ENCODE peak calls at places on chromosomes 2 and 18, in four cellular contexts. E, N, L and S are unnamed samples.

GRCh38 chr2:96423281-96423680 is 81.9 kb downstream of the NEURL3 start:
- DNase-seq in L (peak), E (no peak), N (no peak), S (no peak)

GRCh38 chr2:23618696-23619530 is 233.9 kb downstream of the KLHL29 start:
- DNase-seq in N (no peak), E (peak), L (peak), S (no peak)

GRCh38 chr18:48326901-48327675 is 82.1 kb downstream of the ZBTB7C start:
- DNase-seq in E (no peak), N (no peak), L (peak), S (peak)

GRCh38 chr2:198930170-198930569 is 527.6 kb downstream of the SATB2 start:
- DNase-seq in N (no peak), L (no peak), E (no peak), S (no peak)

GRCh38 chr2:136207030-136207623 is 89.2 kb upstream of the CXCR4 start:
- DNase-seq in E (no peak), L (no peak), N (peak), S (no peak)

GRCh38 chr2:171675810-171676345 is 11.4 kb upstream of the DYNC1I2 start:
- DNase-seq in E (no peak), N (no peak), L (no peak), S (no peak)

GRCh38 chr2:44275915-44276279 is 617 bp downstream of the SLC3A1 start:
- DNase-seq in E (peak), N (no peak), L (peak), S (peak)

GRCh38 chr2:241702155-241702404 is 241 bp downstream of the ING5 start:
- DNase-seq in L (no peak), E (peak), N (no peak), S (no peak)

GRCh38 chr2:197286805-197287595 is 23.6 kb downstream of the ANKRD44 start:
- DNase-seq in N (no peak), E (peak), L (peak), S (peak)

GRCh38 chr2:178767099-178768060 is 39.8 kb downstream of the TTN start:
- DNase-seq in E (no peak), N (no peak), L (no peak), S (no peak)

GRCh38 chr2:241135737-241136136 is 13.5 kb downstream of the PASK start:
- DNase-seq in N (no peak), L (no peak), E (no peak), S (no peak)

GRCh38 chr18:51290864-51291263 is 93.4 kb upstream of the MEX3C start:
- DNase-seq in N (no peak), E (no peak), L (peak), S (no peak)

GRCh38 chr2:73112026-73112912 is 479 bp downstream of the RAB11FIP5 start:
- DNase-seq in E (peak), N (peak), L (peak), S (peak)

GRCh38 chr2:217920879-217921603 is 81.8 kb downstream of the TNS1 start:
- DNase-seq in E (no peak), N (no peak), L (peak), S (no peak)

GRCh38 chr2:232979871-232980461 is 33.1 kb downstream of the NGEF start:
- DNase-seq in E (peak), N (no peak), L (peak), S (peak)

GRCh38 chr2:904243-905024 is 46.2 kb upstream of the SNTG2 start:
- DNase-seq in E (no peak), L (no peak), N (no peak), S (no peak)

GRCh38 chr2:67851946-67852345 is 210.9 kb downstream of the C1D start:
- DNase-seq in L (no peak), E (no peak), N (no peak), S (no peak)

GRCh38 chr2:67856866-67857265 is 205.9 kb downstream of the C1D start:
- DNase-seq in N (no peak), L (no peak), E (no peak), S (no peak)

GRCh38 chr2:67854103-67854502 is 208.7 kb downstream of the C1D start:
- DNase-seq in L (no peak), E (no peak), N (no peak), S (no peak)

GRCh38 chr2:67857836-67858235 is 205.0 kb downstream of the C1D start:
- DNase-seq in E (no peak), L (no peak), N (no peak), S (no peak)

DNA sequence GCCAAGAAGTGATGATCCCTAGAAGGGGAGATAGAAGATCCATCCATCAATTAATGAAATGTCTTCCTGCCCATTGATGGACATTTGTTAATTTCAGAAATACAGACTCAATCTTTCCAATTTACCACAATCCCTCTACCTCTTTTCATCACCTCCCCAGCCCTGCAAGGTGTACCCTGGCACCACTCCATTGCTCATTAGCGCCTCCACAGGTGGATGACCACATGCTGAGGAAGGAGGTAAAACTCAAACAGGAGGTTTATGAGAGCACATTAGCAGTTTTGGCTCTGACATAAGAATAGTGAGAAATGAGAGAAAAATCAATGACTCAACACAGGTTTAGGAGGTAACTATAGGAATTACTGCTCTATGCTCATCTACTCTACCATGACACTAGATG is 208.0 kb downstream of the C1D start:
- DNase-seq in N (no peak), L (no peak), E (no peak), S (no peak)
- TF ChIP-seq CTCF in N (no peak), L (no peak), E (no peak), S (peak)

DNA sequence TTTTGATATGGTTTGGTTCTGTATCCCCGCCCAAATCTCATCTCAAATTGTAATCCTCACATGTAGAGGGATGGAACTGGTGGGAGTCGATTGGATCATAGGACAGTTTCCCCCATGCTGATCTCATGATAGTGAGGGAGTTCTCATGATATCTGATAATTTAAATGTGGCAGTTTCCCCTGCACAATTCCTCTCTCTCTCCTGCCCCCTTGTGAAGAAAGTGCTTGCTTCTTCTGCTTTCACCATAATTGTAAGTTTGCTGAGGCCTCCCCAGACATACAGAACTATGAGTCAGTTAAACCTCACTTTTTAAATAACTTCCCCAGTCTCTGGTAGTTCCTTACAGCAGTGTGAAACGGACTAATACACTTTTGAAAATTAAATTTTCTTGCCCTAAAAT is 12.3 kb upstream of the KCNJ3 start:
- DNase-seq in N (no peak), L (no peak), E (no peak), S (no peak)
- TF ChIP-seq CTCF in N (no peak), L (no peak), E (no peak), S (no peak)

GRCh38 chr2:128535928-128536327 is 217.3 kb upstream of the HS6ST1 start:
- DNase-seq in L (peak), N (no peak), E (peak), S (peak)
- TF ChIP-seq CTCF in L (no peak), N (no peak), E (no peak), S (no peak)

GRCh38 chr18:22221350-22221749 is 52.0 kb downstream of the GATA6 start:
- DNase-seq in L (no peak), E (no peak), N (no peak), S (no peak)

GRCh38 chr18:22223961-22224322 is 54.6 kb downstream of the GATA6 start:
- DNase-seq in E (no peak), N (no peak), L (no peak), S (no peak)

GRCh38 chr18:22224339-22224738 is 55.0 kb downstream of the GATA6 start:
- DNase-seq in E (no peak), N (no peak), L (no peak), S (no peak)

GRCh38 chr18:22223263-22223960 is 54.0 kb downstream of the GATA6 start:
- DNase-seq in E (peak), N (no peak), L (peak), S (peak)

DNA sequence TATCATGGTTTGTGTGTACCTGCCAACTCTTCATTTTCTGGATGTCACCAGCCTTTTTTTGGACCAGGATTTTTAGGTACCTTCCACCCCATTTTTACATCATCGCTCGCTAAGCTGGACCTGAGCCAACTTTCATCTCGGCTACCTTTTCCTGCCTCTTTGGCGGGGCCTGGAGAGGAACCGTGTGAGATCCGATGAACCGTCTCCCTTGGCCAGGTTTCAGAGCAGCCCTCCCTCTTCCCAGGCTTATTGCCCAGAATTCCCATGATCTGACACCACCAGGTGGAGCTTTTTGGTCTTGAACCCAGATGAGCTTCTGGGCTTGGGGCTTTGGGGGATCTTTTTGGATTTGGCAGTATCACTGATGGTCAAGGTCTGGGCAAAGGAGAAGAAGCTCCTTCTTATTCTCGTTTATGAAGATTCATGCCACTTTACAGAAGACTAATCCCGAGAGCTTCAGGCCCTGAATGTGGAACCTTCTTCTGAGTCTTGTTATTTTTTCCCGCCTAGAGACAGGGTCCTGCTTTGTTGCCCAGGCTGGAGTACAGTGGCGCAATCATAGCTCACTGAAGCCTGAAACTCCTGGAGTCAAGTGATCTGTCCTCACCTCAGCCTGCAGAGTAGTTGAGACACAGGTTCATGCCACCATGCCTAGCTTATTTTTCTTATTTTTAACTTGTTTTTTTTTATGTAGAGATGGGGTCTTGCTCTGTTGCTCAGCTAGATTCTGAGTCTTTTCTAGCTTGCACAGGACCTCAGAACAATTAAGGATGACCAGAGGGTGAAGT is 50.4 kb downstream of the GATA6 start:
- DNase-seq in L (no peak), E (no peak), N (no peak), S (no peak)
- TF ChIP-seq CTCF in L (no peak), E (no peak), N (no peak), S (peak)

DNA sequence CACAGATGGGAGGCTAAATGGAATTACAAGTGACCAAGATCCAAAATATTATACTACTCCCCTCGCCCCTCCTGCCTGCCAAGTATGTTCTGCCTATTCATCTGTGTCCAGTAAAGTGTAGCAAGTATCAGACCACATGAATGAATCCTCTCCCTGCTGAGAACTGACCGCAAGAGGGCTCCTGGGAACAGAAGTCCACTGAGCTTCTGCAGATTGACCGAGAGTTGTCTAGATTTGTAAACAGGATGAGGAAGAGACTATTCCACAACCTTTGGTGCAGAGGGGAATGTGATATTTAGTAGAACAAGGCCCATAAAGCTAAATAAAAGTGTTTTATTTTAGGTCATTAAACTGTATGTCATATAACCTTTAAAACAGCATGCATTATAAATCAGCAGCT is 376.9 kb downstream of the DCC start:
- DNase-seq in N (no peak), E (peak), L (peak), S (no peak)
- TF ChIP-seq CTCF in N (no peak), E (peak), L (no peak), S (no peak)

DNA sequence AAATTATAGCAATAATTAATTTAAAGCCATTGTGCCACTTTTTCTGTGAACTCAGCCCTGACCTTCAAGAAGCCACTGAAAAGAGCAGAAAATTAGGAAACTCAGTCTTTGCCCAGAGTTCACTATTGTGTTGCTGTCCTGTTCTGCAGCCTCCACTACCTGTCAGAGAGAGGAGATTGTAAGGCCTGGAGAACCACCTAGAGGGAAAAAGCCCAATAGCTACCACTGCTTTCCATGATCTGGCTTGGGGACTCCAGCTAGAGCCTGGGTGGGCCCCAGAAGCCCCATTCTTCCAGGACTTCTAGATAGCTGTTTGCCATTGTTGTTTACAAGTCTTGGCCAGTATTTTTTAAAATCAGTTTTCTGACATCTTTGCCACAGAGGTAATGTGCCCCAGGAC is 176.1 kb upstream of the KLF7 start:
- DNase-seq in E (no peak), N (no peak), L (no peak), S (no peak)
- TF ChIP-seq CTCF in E (no peak), N (no peak), L (no peak), S (no peak)